ENCODE peak calls at places on chromosomes 1 and 21, in five cellular contexts. One of them, this sample, is unnamed. For H3K4me1, the result is how much of the 10 kb centered on the place peaks cover.

GRCh38 chr1:3831689-3832088 is 25.3 kb downstream of the CEP104 start:
- DNase-seq in lower lobe of right lung: no peak
- DNase-seq in CD8-positive, alpha-beta T cell: no peak
- DNase-seq in transverse colon: no peak
- DNase-seq in fibroblast of lung: no peak
- DNase-seq in this sample: no peak

GRCh38 chr21:37711294-37711844 is 204.9 kb downstream of the KCNJ6 start:
- DNase-seq in lower lobe of right lung: no peak
- DNase-seq in CD8-positive, alpha-beta T cell: no peak
- DNase-seq in transverse colon: no peak
- DNase-seq in fibroblast of lung: no peak
- DNase-seq in this sample: no peak

GRCh38 chr1:19620786-19621185 is 23.3 kb upstream of the NBL1 start:
- DNase-seq in lower lobe of right lung: no peak
- DNase-seq in CD8-positive, alpha-beta T cell: no peak
- DNase-seq in transverse colon: no peak
- DNase-seq in fibroblast of lung: peak
- DNase-seq in this sample: no peak

GRCh38 chr1:242245255-242245654 is 246.4 kb upstream of the MAP1LC3C start:
- DNase-seq in lower lobe of right lung: no peak
- DNase-seq in CD8-positive, alpha-beta T cell: no peak
- DNase-seq in transverse colon: no peak
- DNase-seq in fibroblast of lung: no peak
- DNase-seq in this sample: no peak

GRCh38 chr1:227894831-227895451 is 52.8 kb downstream of the WNT9A start:
- DNase-seq in lower lobe of right lung: peak
- DNase-seq in CD8-positive, alpha-beta T cell: no peak
- DNase-seq in transverse colon: peak
- DNase-seq in fibroblast of lung: no peak
- DNase-seq in this sample: peak

GRCh38 chr1:3453203-3453761 is 1.2 kb upstream of the ARHGEF16 start:
- DNase-seq in lower lobe of right lung: peak
- DNase-seq in CD8-positive, alpha-beta T cell: peak
- DNase-seq in transverse colon: peak
- DNase-seq in fibroblast of lung: peak
- DNase-seq in this sample: peak

GRCh38 chr1:102879439-102879993 is 228.8 kb downstream of the COL11A1 start:
- DNase-seq in lower lobe of right lung: no peak
- DNase-seq in CD8-positive, alpha-beta T cell: no peak
- DNase-seq in transverse colon: no peak
- DNase-seq in fibroblast of lung: peak
- DNase-seq in this sample: no peak

GRCh38 chr1:29380532-29380931 is 144.2 kb downstream of the PTPRU start:
- DNase-seq in lower lobe of right lung: no peak
- DNase-seq in CD8-positive, alpha-beta T cell: no peak
- DNase-seq in transverse colon: no peak
- DNase-seq in fibroblast of lung: peak
- DNase-seq in this sample: no peak

GRCh38 chr1:191993549-191993948 is 164.7 kb upstream of the RGS18 start:
- DNase-seq in lower lobe of right lung: no peak
- DNase-seq in CD8-positive, alpha-beta T cell: no peak
- DNase-seq in transverse colon: no peak
- DNase-seq in fibroblast of lung: no peak
- DNase-seq in this sample: no peak

GRCh38 chr1:193408782-193409293 is 222.4 kb upstream of the B3GALT2 start:
- DNase-seq in lower lobe of right lung: peak
- DNase-seq in CD8-positive, alpha-beta T cell: no peak
- DNase-seq in transverse colon: peak
- DNase-seq in fibroblast of lung: peak
- DNase-seq in this sample: peak

GRCh38 chr1:22291926-22292788 is 149.3 kb upstream of the WNT4 start:
- DNase-seq in lower lobe of right lung: no peak
- DNase-seq in CD8-positive, alpha-beta T cell: no peak
- DNase-seq in transverse colon: no peak
- DNase-seq in fibroblast of lung: no peak
- DNase-seq in this sample: no peak

GRCh38 chr1:219906924-219907771 is 21.2 kb downstream of the SLC30A10 start:
- DNase-seq in lower lobe of right lung: no peak
- DNase-seq in CD8-positive, alpha-beta T cell: no peak
- DNase-seq in transverse colon: no peak
- DNase-seq in fibroblast of lung: no peak
- DNase-seq in this sample: no peak

GRCh38 chr1:19477284-19478240 is 7.8 kb downstream of the CAPZB start:
- DNase-seq in lower lobe of right lung: peak
- DNase-seq in CD8-positive, alpha-beta T cell: peak
- DNase-seq in transverse colon: peak
- DNase-seq in fibroblast of lung: no peak
- DNase-seq in this sample: peak

GRCh38 chr1:169565335-169566271 is 20.7 kb downstream of the F5 start:
- DNase-seq in lower lobe of right lung: no peak
- DNase-seq in CD8-positive, alpha-beta T cell: no peak
- DNase-seq in transverse colon: no peak
- DNase-seq in fibroblast of lung: no peak
- DNase-seq in this sample: no peak

GRCh38 chr1:21331752-21332480 is 41.7 kb upstream of the ECE1 start:
- DNase-seq in lower lobe of right lung: no peak
- DNase-seq in CD8-positive, alpha-beta T cell: no peak
- DNase-seq in transverse colon: peak
- DNase-seq in fibroblast of lung: no peak
- DNase-seq in this sample: no peak

GRCh38 chr1:17682403-17682802 is 72.7 kb upstream of the ACTL8 start:
- DNase-seq in lower lobe of right lung: no peak
- DNase-seq in CD8-positive, alpha-beta T cell: no peak
- DNase-seq in transverse colon: no peak
- DNase-seq in fibroblast of lung: no peak
- DNase-seq in this sample: no peak

DNA sequence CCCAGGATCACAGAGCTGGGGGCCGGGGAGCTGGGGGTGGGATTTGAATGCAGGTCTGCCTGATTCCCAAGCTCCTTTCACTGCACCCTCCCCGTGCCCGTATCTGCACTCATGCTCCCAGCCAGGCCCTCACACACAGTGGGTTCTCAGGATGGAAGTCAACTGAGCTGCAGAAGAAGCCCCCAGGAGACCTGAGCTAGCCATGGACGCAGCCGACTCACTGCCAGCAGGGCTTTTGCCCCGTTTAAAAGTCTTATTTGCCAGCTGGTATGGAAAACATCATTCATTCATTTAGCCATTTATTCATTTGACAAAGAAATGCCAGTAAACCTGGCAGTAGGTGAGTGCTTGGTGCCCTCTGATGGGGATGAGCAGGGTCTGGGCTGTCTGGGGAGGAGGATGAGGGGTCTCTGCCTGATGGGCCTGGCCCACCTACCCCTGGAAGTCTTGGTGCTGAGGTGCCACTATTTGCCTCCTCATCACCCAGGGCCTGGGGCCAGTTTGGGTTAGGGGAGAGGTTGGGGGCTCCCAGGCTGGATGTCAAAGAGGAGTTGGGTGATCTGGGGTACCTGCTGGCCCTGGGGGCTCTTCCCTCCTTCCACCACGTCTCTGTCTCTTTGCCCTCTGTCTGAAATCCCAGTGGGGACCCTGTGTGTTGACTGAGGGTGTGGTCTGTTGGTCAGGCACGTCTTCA is 2.8 kb downstream of the TNFRSF1B start:
- DNase-seq in lower lobe of right lung: no peak
- DNase-seq in CD8-positive, alpha-beta T cell: no peak
- DNase-seq in transverse colon: no peak
- DNase-seq in fibroblast of lung: no peak
- DNase-seq in this sample: no peak
- H3K27ac ChIP-seq in lower lobe of right lung: peak
- H3K27ac ChIP-seq in CD8-positive, alpha-beta T cell: no peak
- H3K27ac ChIP-seq in transverse colon: peak
- H3K27ac ChIP-seq in fibroblast of lung: no peak
- H3K27ac ChIP-seq in this sample: no peak

GRCh38 chr21:45384656-45385548 is 20.1 kb upstream of the COL18A1 start:
- DNase-seq in lower lobe of right lung: peak
- DNase-seq in CD8-positive, alpha-beta T cell: no peak
- DNase-seq in transverse colon: no peak
- DNase-seq in fibroblast of lung: no peak
- DNase-seq in this sample: peak

GRCh38 chr21:45381865-45382697 is 22.9 kb upstream of the COL18A1 start:
- DNase-seq in lower lobe of right lung: peak
- DNase-seq in CD8-positive, alpha-beta T cell: no peak
- DNase-seq in transverse colon: no peak
- DNase-seq in fibroblast of lung: no peak
- DNase-seq in this sample: no peak

GRCh38 chr21:45382698-45383000 is 22.3 kb upstream of the COL18A1 start:
- DNase-seq in lower lobe of right lung: peak
- DNase-seq in CD8-positive, alpha-beta T cell: no peak
- DNase-seq in transverse colon: no peak
- DNase-seq in fibroblast of lung: no peak
- DNase-seq in this sample: no peak

GRCh38 chr21:45383111-45383614 is 21.8 kb upstream of the COL18A1 start:
- DNase-seq in lower lobe of right lung: peak
- DNase-seq in CD8-positive, alpha-beta T cell: no peak
- DNase-seq in transverse colon: no peak
- DNase-seq in fibroblast of lung: no peak
- DNase-seq in this sample: no peak

GRCh38 chr21:45383615-45384201 is 21.3 kb upstream of the COL18A1 start:
- DNase-seq in lower lobe of right lung: peak
- DNase-seq in CD8-positive, alpha-beta T cell: no peak
- DNase-seq in transverse colon: no peak
- DNase-seq in fibroblast of lung: no peak
- DNase-seq in this sample: peak
- TF ChIP-seq CTCF in lower lobe of right lung: no peak
- TF ChIP-seq CTCF in CD8-positive, alpha-beta T cell: no peak
- TF ChIP-seq CTCF in transverse colon: no peak
- TF ChIP-seq CTCF in fibroblast of lung: no peak
- TF ChIP-seq CTCF in this sample: no peak

GRCh38 chr1:201503397-201504176 is 3.3 kb downstream of the CSRP1 start:
- DNase-seq in lower lobe of right lung: no peak
- DNase-seq in CD8-positive, alpha-beta T cell: no peak
- DNase-seq in transverse colon: peak
- DNase-seq in fibroblast of lung: peak
- DNase-seq in this sample: peak
- H3K4me1 ChIP-seq in lower lobe of right lung: half or more
- H3K4me1 ChIP-seq in CD8-positive, alpha-beta T cell: under half
- H3K4me1 ChIP-seq in transverse colon: half or more
- H3K4me1 ChIP-seq in fibroblast of lung: under half
- H3K4me1 ChIP-seq in this sample: half or more

GRCh38 chr1:239835946-239836345 is 255.7 kb upstream of the FMN2 start:
- DNase-seq in lower lobe of right lung: no peak
- DNase-seq in CD8-positive, alpha-beta T cell: no peak
- DNase-seq in transverse colon: no peak
- DNase-seq in fibroblast of lung: no peak
- DNase-seq in this sample: no peak

GRCh38 chr1:239843556-239843955 is 248.1 kb upstream of the FMN2 start:
- DNase-seq in lower lobe of right lung: no peak
- DNase-seq in CD8-positive, alpha-beta T cell: no peak
- DNase-seq in transverse colon: no peak
- DNase-seq in fibroblast of lung: no peak
- DNase-seq in this sample: no peak

GRCh38 chr1:239840327-239840726 is 251.4 kb upstream of the FMN2 start:
- DNase-seq in lower lobe of right lung: no peak
- DNase-seq in CD8-positive, alpha-beta T cell: no peak
- DNase-seq in transverse colon: no peak
- DNase-seq in fibroblast of lung: no peak
- DNase-seq in this sample: no peak

GRCh38 chr1:239844833-239845232 is 246.8 kb upstream of the FMN2 start:
- DNase-seq in lower lobe of right lung: no peak
- DNase-seq in CD8-positive, alpha-beta T cell: no peak
- DNase-seq in transverse colon: no peak
- DNase-seq in fibroblast of lung: no peak
- DNase-seq in this sample: no peak

GRCh38 chr1:239841635-239842034 is 250.0 kb upstream of the FMN2 start:
- DNase-seq in lower lobe of right lung: no peak
- DNase-seq in CD8-positive, alpha-beta T cell: no peak
- DNase-seq in transverse colon: no peak
- DNase-seq in fibroblast of lung: no peak
- DNase-seq in this sample: no peak
- H3K27ac ChIP-seq in lower lobe of right lung: no peak
- H3K27ac ChIP-seq in CD8-positive, alpha-beta T cell: no peak
- H3K27ac ChIP-seq in transverse colon: no peak
- H3K27ac ChIP-seq in fibroblast of lung: no peak
- H3K27ac ChIP-seq in this sample: no peak

DNA sequence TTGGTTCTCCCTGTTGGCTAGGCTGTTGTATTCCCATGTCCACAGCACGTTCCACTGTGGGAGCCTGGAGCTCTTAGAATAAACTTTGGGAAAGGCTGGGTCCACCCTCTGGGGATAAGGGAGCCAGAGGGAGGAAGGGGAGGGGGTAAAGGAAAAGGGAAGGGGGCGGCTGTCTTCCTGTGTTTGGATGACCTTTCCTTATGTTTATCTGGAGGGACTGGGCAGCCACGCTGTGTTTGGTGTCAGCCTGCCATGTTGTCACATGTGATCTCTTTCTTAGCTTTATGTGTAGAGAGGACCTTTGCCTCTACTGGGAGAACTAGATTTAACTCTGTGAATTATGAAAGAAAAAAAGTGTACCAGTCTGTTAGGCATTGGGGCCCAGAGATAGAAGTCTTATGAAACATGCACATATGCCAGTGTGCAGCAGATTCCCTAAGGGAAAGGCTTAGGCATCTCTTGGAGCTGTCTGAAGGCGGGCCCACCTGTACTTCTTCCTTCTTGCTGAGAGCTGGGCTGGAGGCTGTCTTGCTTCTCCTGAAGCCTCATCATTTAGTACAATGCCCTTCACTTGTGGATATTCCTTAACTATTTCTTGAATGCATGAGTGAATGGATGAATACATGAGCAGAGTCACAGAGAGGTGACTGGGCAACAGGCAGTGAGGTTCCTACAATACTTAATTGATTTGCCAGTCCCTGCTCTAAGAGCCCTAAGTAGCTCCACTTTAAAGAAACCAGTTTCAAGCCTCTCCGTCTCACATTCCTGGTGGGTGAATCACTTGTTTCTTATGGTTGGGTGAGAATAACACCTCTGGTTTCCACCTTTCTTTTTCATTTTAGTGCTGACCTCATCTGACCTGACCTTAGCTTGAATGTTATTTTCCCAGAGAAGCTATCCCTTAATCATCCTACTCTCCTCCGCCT is 62.5 kb upstream of the ARHGAP29 start:
- DNase-seq in lower lobe of right lung: no peak
- DNase-seq in CD8-positive, alpha-beta T cell: no peak
- DNase-seq in transverse colon: no peak
- DNase-seq in fibroblast of lung: peak
- DNase-seq in this sample: no peak
- TF ChIP-seq CTCF in lower lobe of right lung: no peak
- TF ChIP-seq CTCF in CD8-positive, alpha-beta T cell: no peak
- TF ChIP-seq CTCF in transverse colon: no peak
- TF ChIP-seq CTCF in fibroblast of lung: no peak
- TF ChIP-seq CTCF in this sample: no peak

GRCh38 chr1:205667909-205668643 is 12.2 kb downstream of the SLC45A3 start:
- DNase-seq in lower lobe of right lung: no peak
- DNase-seq in CD8-positive, alpha-beta T cell: no peak
- DNase-seq in transverse colon: no peak
- DNase-seq in fibroblast of lung: no peak
- DNase-seq in this sample: no peak
- H3K4me1 ChIP-seq in lower lobe of right lung: under half
- H3K4me1 ChIP-seq in CD8-positive, alpha-beta T cell: under half
- H3K4me1 ChIP-seq in transverse colon: half or more
- H3K4me1 ChIP-seq in fibroblast of lung: under half
- H3K4me1 ChIP-seq in this sample: under half

DNA sequence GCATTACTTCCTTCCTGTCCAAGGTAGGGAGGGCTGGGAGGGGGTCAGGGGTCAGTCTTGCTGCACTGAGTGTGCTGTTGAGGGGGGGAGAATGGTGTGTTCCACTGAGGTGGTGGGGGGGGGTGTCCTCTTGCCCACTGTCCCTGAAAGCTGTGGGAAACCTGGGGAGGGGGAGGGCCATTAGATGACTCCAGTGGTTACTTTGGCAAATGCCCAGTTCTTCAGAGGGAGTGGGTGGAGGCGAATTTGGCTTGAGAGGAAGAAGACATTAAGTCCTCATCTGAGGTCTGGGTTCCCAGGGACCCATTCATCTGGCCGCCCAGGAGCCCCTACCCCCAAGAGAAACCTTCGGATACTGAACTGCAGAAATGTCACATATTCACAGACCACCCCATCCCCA is 36.2 kb downstream of the MEF2D start:
- DNase-seq in lower lobe of right lung: no peak
- DNase-seq in CD8-positive, alpha-beta T cell: no peak
- DNase-seq in transverse colon: no peak
- DNase-seq in fibroblast of lung: peak
- DNase-seq in this sample: no peak
- H3K27ac ChIP-seq in lower lobe of right lung: peak
- H3K27ac ChIP-seq in CD8-positive, alpha-beta T cell: no peak
- H3K27ac ChIP-seq in transverse colon: peak
- H3K27ac ChIP-seq in fibroblast of lung: no peak
- H3K27ac ChIP-seq in this sample: no peak